ENCODE peak calls at places on chromosomes 6 and 20, in eight cellular contexts. F, I, Y, A, N, R, S and B are unnamed samples.

GRCh38 chr6:88806728-88807127 is 156.7 kb downstream of the RNGTT start:
- DNase-seq in F (no peak), I (no peak), Y (no peak), A (no peak), N (no peak), R (no peak), S (no peak), B (no peak)

GRCh38 chr6:111478064-111478476 is 4.9 kb downstream of the REV3L start:
- DNase-seq in F (no peak), I (no peak), Y (peak), A (peak), N (no peak), R (no peak), S (no peak), B (no peak)

GRCh38 chr6:152368761-152369624 is 268.2 kb downstream of the SYNE1 start:
- DNase-seq in F (no peak), I (peak), Y (no peak), A (peak), N (no peak), R (peak), S (no peak), B (no peak)

GRCh38 chr20:9140172-9140760 is 71.4 kb downstream of the PLCB4 start:
- DNase-seq in F (no peak), I (no peak), Y (no peak), A (no peak), N (no peak), R (no peak), S (no peak), B (no peak)

GRCh38 chr6:159149641-159150040 is 19.6 kb upstream of the FNDC1 start:
- DNase-seq in F (no peak), I (no peak), Y (no peak), A (peak), N (no peak), R (no peak), S (no peak), B (no peak)

GRCh38 chr6:155117266-155117665 is 122.2 kb downstream of the TIAM2 start:
- DNase-seq in F (no peak), I (no peak), Y (peak), A (peak), N (no peak), R (no peak), S (no peak), B (no peak)

GRCh38 chr6:37783831-37784584 is 35.5 kb upstream of the ZFAND3 start:
- DNase-seq in F (no peak), I (no peak), Y (no peak), A (peak), N (no peak), R (no peak), S (peak), B (peak)

GRCh38 chr6:18207438-18207837 is 52.2 kb downstream of the KDM1B start:
- DNase-seq in F (no peak), I (no peak), Y (no peak), A (no peak), N (no peak), R (peak), S (peak), B (no peak)

GRCh38 chr20:32973077-32973717 is 31.0 kb downstream of the SUN5 start:
- DNase-seq in F (no peak), I (no peak), Y (no peak), A (no peak), N (no peak), R (no peak), S (no peak), B (no peak)

GRCh38 chr6:94636780-94637385 is 940.5 kb upstream of the MANEA start:
- DNase-seq in F (no peak), I (no peak), Y (no peak), A (no peak), N (no peak), R (peak), S (no peak), B (peak)

GRCh38 chr6:95923518-95923917 is 92.3 kb upstream of the FUT9 start:
- DNase-seq in F (no peak), I (no peak), Y (no peak), A (no peak), N (no peak), R (no peak), S (no peak), B (no peak)

GRCh38 chr6:131136021-131136847 is 967 bp downstream of the AKAP7 start:
- DNase-seq in F (no peak), I (peak), Y (peak), A (peak), N (no peak), R (peak), S (no peak), B (no peak)

GRCh38 chr20:2692886-2693285 is 306 bp downstream of the EBF4 start:
- DNase-seq in F (no peak), I (no peak), Y (no peak), A (no peak), N (peak), R (no peak), S (no peak), B (peak)

GRCh38 chr6:107666084-107666981 is 157.8 kb downstream of the SCML4 start:
- DNase-seq in F (no peak), I (no peak), Y (peak), A (no peak), N (no peak), R (peak), S (no peak), B (peak)

GRCh38 chr6:37251211-37251610 is 6.4 kb upstream of the TBC1D22B start:
- DNase-seq in F (no peak), I (no peak), Y (no peak), A (peak), N (no peak), R (no peak), S (no peak), B (no peak)

GRCh38 chr20:20491784-20492145 is 123.9 kb downstream of the INSM1 start:
- DNase-seq in F (no peak), I (no peak), Y (no peak), A (no peak), N (no peak), R (no peak), S (no peak), B (peak)

GRCh38 chr6:104325341-104326172 is 534.2 kb downstream of the HACE1 start:
- DNase-seq in F (no peak), I (no peak), Y (no peak), A (peak), N (no peak), R (peak), S (peak), B (peak)

GRCh38 chr20:36824142-36824940 is 50.8 kb upstream of the DSN1 start:
- DNase-seq in F (no peak), I (no peak), Y (no peak), A (no peak), N (no peak), R (no peak), S (no peak), B (no peak)

GRCh38 chr20:54209216-54209813 is 1.4 kb downstream of the PFDN4 start:
- DNase-seq in F (no peak), I (no peak), Y (no peak), A (peak), N (no peak), R (no peak), S (no peak), B (no peak)

GRCh38 chr20:43188234-43188653 is 1.5 kb downstream of the PTPRT start:
- DNase-seq in F (no peak), I (no peak), Y (no peak), A (peak), N (no peak), R (peak), S (peak), B (peak)

GRCh38 chr6:12418946-12419345 is 128.8 kb downstream of the EDN1 start:
- DNase-seq in F (no peak), I (no peak), Y (no peak), A (no peak), N (no peak), R (no peak), S (no peak), B (no peak)

GRCh38 chr6:17725083-17725482 is 18.4 kb upstream of the NUP153 start:
- DNase-seq in F (no peak), I (peak), Y (peak), A (peak), N (no peak), R (no peak), S (peak), B (no peak)

GRCh38 chr20:23022849-23023248 is 12.3 kb upstream of the SSTR4 start:
- DNase-seq in F (no peak), I (no peak), Y (peak), A (no peak), N (no peak), R (no peak), S (no peak), B (no peak)